ENCODE peak calls at places on chromosomes 11 and 22, in eight cellular contexts. R is coronary artery; L is NCI-H1930; P is DMS153; O is stimulated activated CD8-positive, alpha-beta memory T cell treated with anti-CD3 and anti-CD28 coated beads, Interleukin-4, amount 100 ng/mL, for 4 hours; Y is BJ; W is head of caudate nucleus; U is kidney tubule cell. E is an unnamed sample.

GRCh38 chr11:102111787-102112653 is 1.8 kb downstream of the YAP1 start:
- DNase-seq in R (peak; percentile 76), L (no peak), P (no peak), O (no peak), Y (peak; percentile 51), W (no peak), U (peak; percentile 93), E (peak; percentile 65)

GRCh38 chr22:48581821-48582469 is 1245.7 kb downstream of the BRD1 start:
- DNase-seq in R (no peak), L (peak; percentile 19), P (no peak), O (no peak), Y (no peak), W (no peak), U (no peak), E (no peak)

GRCh38 chr11:2766166-2766565 is 66.4 kb upstream of the KCNQ1OT1 start:
- DNase-seq in R (peak; percentile 41), L (no peak), P (no peak), O (no peak), Y (no peak), W (no peak), U (no peak), E (no peak)

GRCh38 chr11:74000770-74001169 is 8.1 kb downstream of the UCP3 start:
- DNase-seq in R (peak; percentile 35), L (no peak), P (no peak), O (no peak), Y (no peak), W (peak; percentile 37), U (no peak), E (no peak)

GRCh38 chr22:19795617-19796008 is 35.0 kb downstream of the TBX1 start:
- DNase-seq in R (no peak), L (no peak), P (no peak), O (no peak), Y (no peak), W (no peak), U (no peak), E (peak; percentile 28)

GRCh38 chr11:68798221-68798813 is 43.4 kb downstream of the CPT1A start:
- DNase-seq in R (no peak), L (peak; percentile 20), P (no peak), O (no peak), Y (no peak), W (no peak), U (no peak), E (no peak)

GRCh38 chr11:79342686-79343085 is 98.1 kb downstream of the TENM4 start:
- DNase-seq in R (no peak), L (no peak), P (peak; percentile 37), O (no peak), Y (no peak), W (no peak), U (no peak), E (no peak)

GRCh38 chr11:67648796-67649613 is 1.5 kb downstream of the ACY3 start:
- DNase-seq in R (no peak), L (no peak), P (no peak), O (no peak), Y (no peak), W (no peak), U (no peak), E (no peak)

GRCh38 chr11:68839953-68840641 is 1.6 kb downstream of the CPT1A start:
- DNase-seq in R (no peak), L (no peak), P (no peak), O (no peak), Y (no peak), W (no peak), U (no peak), E (no peak)

GRCh38 chr22:37636186-37636948 is 3.1 kb upstream of the SH3BP1 start:
- DNase-seq in R (no peak), L (no peak), P (no peak), O (no peak), Y (no peak), W (no peak), U (no peak), E (no peak)

GRCh38 chr22:23750744-23751440 is at the start of gene ZNF70:
- DNase-seq in R (peak; percentile 85), L (peak; percentile 84), P (peak; percentile 72), O (peak; percentile 79), Y (no peak), W (peak; percentile 72), U (peak; percentile 88), E (peak; percentile 47)

GRCh38 chr11:93542753-93543246 is 391 bp downstream of the SMCO4 start:
- DNase-seq in R (no peak), L (no peak), P (no peak), O (no peak), Y (no peak), W (no peak), U (no peak), E (no peak)

GRCh38 chr11:46889689-46890475 is 28.5 kb downstream of the LRP4 start:
- DNase-seq in R (no peak), L (peak; percentile 74), P (peak; percentile 45), O (peak; percentile 21), Y (peak; percentile 9), W (peak; percentile 75), U (peak; percentile 70), E (peak; percentile 56)

GRCh38 chr11:73760066-73760679 is 701 bp downstream of the RAB6A start:
- DNase-seq in R (peak; percentile 81), L (no peak), P (no peak), O (no peak), Y (no peak), W (peak; percentile 49), U (peak; percentile 29), E (peak; percentile 7)

GRCh38 chr11:81644239-81644840 is 1089.3 kb downstream of the FAM181B start:
- DNase-seq in R (no peak), L (peak; percentile 1), P (peak; percentile 14), O (no peak), Y (no peak), W (peak; percentile 9), U (peak; percentile 76), E (no peak)

GRCh38 chr11:31943056-31943780 is 132.1 kb upstream of the PAX6 start:
- DNase-seq in R (no peak), L (no peak), P (no peak), O (no peak), Y (no peak), W (no peak), U (no peak), E (no peak)

GRCh38 chr11:1978865-1979473 is 18.7 kb downstream of the H19 start:
- DNase-seq in R (no peak), L (no peak), P (no peak), O (no peak), Y (no peak), W (no peak), U (no peak), E (no peak)

GRCh38 chr22:33829549-33830280 is 90.6 kb downstream of the LARGE1 start:
- DNase-seq in R (no peak), L (no peak), P (no peak), O (no peak), Y (no peak), W (no peak), U (no peak), E (no peak)

GRCh38 chr11:44983786-44984185 is 33.1 kb upstream of the TP53I11 start:
- DNase-seq in R (no peak), L (no peak), P (no peak), O (no peak), Y (no peak), W (no peak), U (no peak), E (no peak)

GRCh38 chr11:101915811-101916291 is 471 bp downstream of the ANGPTL5 start:
- DNase-seq in R (no peak), L (peak; percentile 3), P (peak; percentile 15), O (no peak), Y (no peak), W (no peak), U (peak; percentile 58), E (peak; percentile 58)

GRCh38 chr22:17266261-17266971 is 47.2 kb upstream of the ADA2 start:
- DNase-seq in R (no peak), L (no peak), P (peak; percentile 45), O (no peak), Y (no peak), W (no peak), U (peak; percentile 54), E (no peak)

GRCh38 chr22:42966389-42966998 is 48.5 kb downstream of the PACSIN2 start:
- DNase-seq in R (no peak), L (no peak), P (no peak), O (no peak), Y (no peak), W (no peak), U (no peak), E (no peak)

GRCh38 chr11:113241190-113242051 is 73.0 kb upstream of the TTC12 start:
- DNase-seq in R (no peak), L (no peak), P (no peak), O (no peak), Y (no peak), W (no peak), U (no peak), E (peak; percentile 19)

GRCh38 chr22:50363411-50364194 is 20.5 kb downstream of the PPP6R2 start:
- DNase-seq in R (no peak), L (no peak), P (no peak), O (no peak), Y (no peak), W (no peak), U (no peak), E (no peak)

GRCh38 chr11:10670099-10670498 is 23.5 kb downstream of the IRAG1 start:
- DNase-seq in R (no peak), L (no peak), P (peak; percentile 20), O (no peak), Y (no peak), W (no peak), U (no peak), E (no peak)

GRCh38 chr11:31813961-31814868 is 3.1 kb upstream of the PAX6 start:
- DNase-seq in R (peak; percentile 74), L (no peak), P (no peak), O (no peak), Y (no peak), W (no peak), U (no peak), E (no peak)

GRCh38 chr11:27213232-27213660 is 149.8 kb downstream of the CCDC34 start:
- DNase-seq in R (no peak), L (no peak), P (no peak), O (no peak), Y (peak; percentile 95), W (no peak), U (peak; percentile 85), E (peak; percentile 96)

GRCh38 chr22:20280866-20281265 is 12.7 kb upstream of the RTN4R start:
- DNase-seq in R (no peak), L (no peak), P (no peak), O (no peak), Y (no peak), W (no peak), U (no peak), E (no peak)

GRCh38 chr22:48630444-48630777 is 1197.3 kb downstream of the BRD1 start:
- DNase-seq in R (no peak), L (no peak), P (peak; percentile 66), O (no peak), Y (no peak), W (no peak), U (no peak), E (no peak)

GRCh38 chr22:22057617-22058378 is 75.2 kb upstream of the TOP3B start:
- DNase-seq in R (no peak), L (no peak), P (no peak), O (no peak), Y (no peak), W (no peak), U (no peak), E (no peak)

GRCh38 chr22:49212466-49212865 is 615.2 kb downstream of the BRD1 start:
- DNase-seq in R (no peak), L (no peak), P (no peak), O (no peak), Y (no peak), W (no peak), U (no peak), E (no peak)

GRCh38 chr11:10592331-10592730 is 23.9 kb upstream of the LYVE1 start:
- DNase-seq in R (no peak), L (no peak), P (no peak), O (no peak), Y (peak; percentile 80), W (no peak), U (peak; percentile 86), E (peak; percentile 69)

E was measured in GM04504.